ENCODE peak calls at places on chromosomes 12 and 14, in ten cellular contexts. G, K, X, V, Q, U, I, R, B and S are unnamed samples.

GRCh38 chr12:32305163-32305562 is 94.2 kb upstream of the FGD4 start:
- DNase-seq in G (no peak), K (no peak), X (no peak), V (no peak), Q (no peak), U (peak; percentile 68), I (no peak), R (peak; percentile 51), B (no peak), S (no peak)

GRCh38 chr12:44317651-44318126 is 481.8 kb downstream of the TMEM117 start:
- DNase-seq in G (no peak), K (no peak), X (no peak), V (peak; percentile 3), Q (no peak), U (peak; percentile 27), I (no peak), R (peak; percentile 49), B (peak; percentile 10), S (peak; percentile 3)

GRCh38 chr14:36662543-36663403 is 1.1 kb downstream of the PAX9 start:
- DNase-seq in G (no peak), K (no peak), X (no peak), V (no peak), Q (no peak), U (peak; percentile 5), I (no peak), R (peak; percentile 65), B (no peak), S (no peak)

GRCh38 chr14:22388669-22389625 is 200.1 kb downstream of the DAD1 start:
- DNase-seq in G (no peak), K (no peak), X (peak; percentile 72), V (no peak), Q (no peak), U (peak; percentile 92), I (peak; percentile 34), R (peak; percentile 73), B (no peak), S (peak; percentile 47)

GRCh38 chr12:82426081-82426480 is 67.8 kb downstream of the METTL25 start:
- DNase-seq in G (no peak), K (no peak), X (no peak), V (no peak), Q (no peak), U (no peak), I (no peak), R (no peak), B (no peak), S (no peak)

GRCh38 chr14:20215196-20215595 is 8.3 kb upstream of the OR11H6 start:
- DNase-seq in G (no peak), K (no peak), X (no peak), V (no peak), Q (no peak), U (peak; percentile 1), I (no peak), R (no peak), B (no peak), S (no peak)

GRCh38 chr12:96466939-96467751 is 22.2 kb upstream of the CFAP54 start:
- DNase-seq in G (no peak), K (no peak), X (peak; percentile 69), V (no peak), Q (no peak), U (no peak), I (no peak), R (peak; percentile 63), B (no peak), S (no peak)

GRCh38 chr12:6788972-6789905 is at the start of gene CD4:
- DNase-seq in G (peak; percentile 59), K (no peak), X (no peak), V (no peak), Q (peak; percentile 51), U (no peak), I (no peak), R (no peak), B (no peak), S (no peak)

GRCh38 chr12:124383028-124383427 is 88.1 kb downstream of the RFLNA start:
- DNase-seq in G (no peak), K (no peak), X (no peak), V (no peak), Q (no peak), U (no peak), I (no peak), R (no peak), B (no peak), S (no peak)

GRCh38 chr14:54979039-54979438 is 47.9 kb downstream of the WDHD1 start:
- DNase-seq in G (no peak), K (no peak), X (no peak), V (no peak), Q (no peak), U (no peak), I (no peak), R (no peak), B (no peak), S (no peak)

GRCh38 chr12:7758346-7758745 is 6.7 kb upstream of the NANOGNB start:
- DNase-seq in G (no peak), K (no peak), X (no peak), V (no peak), Q (no peak), U (no peak), I (no peak), R (no peak), B (no peak), S (no peak)

DNA sequence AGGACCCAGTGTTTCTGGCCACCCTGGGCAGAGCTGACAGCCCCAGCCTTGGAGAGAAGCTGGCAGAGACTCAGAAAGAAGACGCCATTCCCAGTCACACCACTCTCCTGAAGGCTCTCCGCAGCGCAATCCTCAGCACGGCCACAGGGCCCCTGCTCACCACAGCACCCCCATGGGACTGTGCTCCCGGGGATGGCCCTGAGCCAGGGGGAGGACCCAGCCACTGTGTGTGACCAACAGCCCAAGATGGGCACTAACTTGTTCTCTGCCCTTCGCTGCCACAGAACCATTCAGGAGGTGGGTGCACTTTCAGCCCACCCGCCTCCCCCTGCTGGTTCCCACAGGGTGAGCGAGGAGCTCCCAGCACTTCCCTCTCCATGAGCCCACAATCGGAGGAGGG is 57.1 kb downstream of the CCNK start:
- DNase-seq in G (peak; percentile 41), K (no peak), X (no peak), V (no peak), Q (no peak), U (no peak), I (no peak), R (no peak), B (no peak), S (no peak)
- TF ChIP-seq CTCF in G (no peak), K (no peak), X (no peak), V (peak; percentile 21), Q (no peak), U (peak; percentile 21), I (peak; percentile 3), R (peak; percentile 7), B (peak; percentile 17), S (no peak)

DNA sequence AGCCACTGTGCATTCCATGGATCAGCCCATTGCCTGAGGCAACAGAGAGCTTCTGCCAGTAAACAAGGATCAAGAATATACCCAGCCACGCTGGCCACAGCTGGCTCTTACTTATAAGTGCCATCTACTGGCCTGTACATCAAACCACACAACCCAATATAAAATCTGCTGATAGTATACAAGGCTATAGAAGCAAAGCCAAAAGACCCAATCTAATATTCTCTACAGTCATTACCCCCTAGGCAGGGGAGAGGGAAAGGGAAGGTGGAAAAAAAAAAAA is 4.4 kb upstream of the FAM186B start:
- DNase-seq in G (no peak), K (no peak), X (peak; percentile 32), V (no peak), Q (no peak), U (peak; percentile 30), I (no peak), R (peak; percentile 52), B (peak; percentile 15), S (no peak)
- TF ChIP-seq CTCF in G (no peak), K (no peak), X (peak; percentile 35), V (no peak), Q (no peak), U (peak; percentile 15), I (no peak), R (no peak), B (peak; percentile 6), S (no peak)

GRCh38 chr12:45547132-45547531 is 182.4 kb upstream of the ARID2 start:
- DNase-seq in G (no peak), K (no peak), X (no peak), V (no peak), Q (no peak), U (no peak), I (no peak), R (no peak), B (no peak), S (no peak)

GRCh38 chr12:45549503-45549902 is 180.0 kb upstream of the ARID2 start:
- DNase-seq in G (no peak), K (no peak), X (no peak), V (no peak), Q (no peak), U (no peak), I (no peak), R (no peak), B (no peak), S (no peak)

GRCh38 chr12:45546545-45546944 is 183.0 kb upstream of the ARID2 start:
- DNase-seq in G (no peak), K (no peak), X (no peak), V (no peak), Q (no peak), U (no peak), I (no peak), R (no peak), B (no peak), S (no peak)

GRCh38 chr12:45543887-45544286 is 185.6 kb upstream of the ARID2 start:
- DNase-seq in G (peak; percentile 57), K (no peak), X (peak; percentile 55), V (peak; percentile 62), Q (peak; percentile 15), U (peak; percentile 94), I (peak; percentile 20), R (peak; percentile 85), B (peak; percentile 69), S (peak; percentile 45)

DNA sequence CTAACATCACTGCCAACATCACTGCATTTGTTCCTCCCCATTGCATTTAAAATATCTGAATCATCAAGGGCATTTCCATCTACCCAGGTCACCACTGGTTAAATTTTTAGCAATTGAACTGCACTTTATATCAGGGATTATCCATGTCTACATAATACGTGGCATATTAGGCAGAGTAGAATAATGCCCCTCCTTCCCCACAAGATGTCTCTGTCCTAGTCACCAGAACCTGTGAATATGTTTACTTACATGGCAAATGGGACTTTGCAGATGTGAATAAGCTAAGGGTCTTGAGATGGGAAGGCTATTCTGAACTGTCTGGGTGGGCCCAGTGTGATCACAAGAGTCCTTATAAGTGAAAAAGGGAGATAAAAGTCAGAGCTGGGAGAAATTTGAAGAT is 181.7 kb upstream of the ARID2 start:
- DNase-seq in G (no peak), K (no peak), X (no peak), V (no peak), Q (no peak), U (peak; percentile 20), I (no peak), R (peak; percentile 9), B (no peak), S (no peak)
- TF ChIP-seq CTCF in G (no peak), K (no peak), X (no peak), V (no peak), Q (no peak), U (peak; percentile 29), I (no peak), R (peak; percentile 32), B (peak; percentile 7), S (no peak)

DNA sequence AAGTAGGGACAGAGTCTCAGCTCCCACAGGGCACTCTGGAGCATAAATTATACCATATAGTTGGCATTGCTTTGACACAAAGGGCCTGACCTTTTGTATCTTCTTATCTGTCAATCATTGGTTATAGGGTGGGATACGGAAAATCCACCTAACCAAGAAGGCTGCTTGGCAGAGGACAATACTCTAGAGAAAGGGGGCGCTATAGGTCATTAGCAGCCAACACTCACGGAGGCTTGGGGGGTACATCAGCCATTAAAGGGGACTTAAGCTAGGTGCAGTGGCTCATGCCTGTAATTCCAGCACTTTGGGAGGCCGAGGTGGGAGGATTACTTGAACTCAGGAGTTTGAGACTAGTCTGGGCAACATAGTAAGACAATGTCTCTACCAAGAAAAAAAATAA is 22.9 kb downstream of the SPTSSA start:
- DNase-seq in G (no peak), K (no peak), X (no peak), V (no peak), Q (no peak), U (no peak), I (no peak), R (no peak), B (no peak), S (no peak)
- TF ChIP-seq CTCF in G (no peak), K (no peak), X (no peak), V (no peak), Q (no peak), U (no peak), I (no peak), R (no peak), B (no peak), S (no peak)